ENCODE peak calls at places on chromosomes 2 and 18, in five cellular contexts. Y, X, P, Z and Q are unnamed samples.
A peak's percentile ranks its signal among the peaks of the same experiment; 100 is the strongest.

GRCh38 chr2:150011336-150011735 is 423.8 kb upstream of the MMADHC start:
- DNase-seq in Z (no peak), Y (no peak), X (no peak), P (no peak), Q (no peak)

GRCh38 chr2:218896501-218897393 is 16.1 kb downstream of the WNT10A start:
- DNase-seq in X (no peak), Y (no peak), P (peak; percentile 25), Z (no peak), Q (peak; percentile 84)

GRCh38 chr2:32355976-32356734 is 668 bp upstream of the BIRC6 start:
- DNase-seq in Z (no peak), X (no peak), P (no peak), Y (no peak), Q (no peak)

GRCh38 chr2:98691307-98691706 is 39.6 kb downstream of the MGAT4A start:
- DNase-seq in Y (no peak), P (no peak), X (no peak), Z (no peak), Q (no peak)

GRCh38 chr2:201135396-201135795 is 19.4 kb downstream of the CFLAR start:
- DNase-seq in Y (no peak), X (no peak), Z (no peak), P (no peak), Q (no peak)

GRCh38 chr18:46916551-46917107 is 678 bp downstream of the PIAS2 start:
- DNase-seq in P (peak; percentile 32), X (peak; percentile 14), Z (no peak), Y (no peak), Q (peak; percentile 60)

GRCh38 chr2:215868886-215869285 is 144.5 kb downstream of the MREG start:
- DNase-seq in Z (no peak), X (no peak), Y (no peak), P (no peak), Q (no peak)

GRCh38 chr18:48993586-48993985 is 42.8 kb upstream of the SMAD7 start:
- DNase-seq in P (no peak), X (no peak), Z (peak; percentile 14), Y (no peak), Q (no peak)

GRCh38 chr2:108593547-108594098 is 59.4 kb downstream of the LIMS1 start:
- DNase-seq in X (peak; percentile 40), P (no peak), Z (no peak), Y (no peak), Q (no peak)

GRCh38 chr2:24970483-24971299 is 1.1 kb downstream of the DNAJC27 start:
- DNase-seq in Z (no peak), Y (no peak), X (peak; percentile 35), P (peak; percentile 21), Q (no peak)

GRCh38 chr18:25726278-25726677 is 364.1 kb downstream of the SS18 start:
- DNase-seq in P (no peak), X (no peak), Y (no peak), Z (no peak), Q (no peak)

GRCh38 chr2:5392658-5393057 is 299.5 kb upstream of the SOX11 start:
- DNase-seq in X (no peak), Z (no peak), P (no peak), Y (no peak), Q (no peak)

GRCh38 chr2:180046776-180047175 is 39.7 kb upstream of the CWC22 start:
- DNase-seq in P (no peak), Z (no peak), X (no peak), Y (no peak), Q (no peak)

GRCh38 chr18:75201273-75201898 is 7.6 kb downstream of the PTGR3 start:
- DNase-seq in P (no peak), Y (no peak), Z (no peak), X (no peak), Q (no peak)

GRCh38 chr2:113157897-113158753 is 15.6 kb upstream of the PSD4 start:
- DNase-seq in Y (no peak), Z (no peak), X (peak; percentile 26), P (peak; percentile 37), Q (no peak)

GRCh38 chr2:217364224-217364623 is 504.4 kb upstream of the TNP1 start:
- DNase-seq in Z (no peak), Y (no peak), X (no peak), P (no peak), Q (no peak)

GRCh38 chr2:121134728-121135127 is 150.3 kb downstream of the TFCP2L1 start:
- DNase-seq in Z (no peak), Y (no peak), P (no peak), X (no peak), Q (no peak)

GRCh38 chr2:133821107-133821760 is 253.0 kb upstream of the NCKAP5 start:
- DNase-seq in P (no peak), X (no peak), Z (no peak), Y (no peak), Q (no peak)

GRCh38 chr2:50125230-50125629 is 906.7 kb downstream of the NRXN1 start:
- DNase-seq in Y (no peak), X (no peak), Z (no peak), P (no peak), Q (no peak)

GRCh38 chr2:227853765-227854271 is 17.6 kb upstream of the DAW1 start:
- DNase-seq in Z (no peak), X (no peak), Y (no peak), P (no peak), Q (no peak)

GRCh38 chr2:26738481-26738880 is 25.6 kb upstream of the SLC35F6 start:
- DNase-seq in Z (no peak), Y (no peak), X (no peak), P (no peak), Q (no peak)

DNA sequence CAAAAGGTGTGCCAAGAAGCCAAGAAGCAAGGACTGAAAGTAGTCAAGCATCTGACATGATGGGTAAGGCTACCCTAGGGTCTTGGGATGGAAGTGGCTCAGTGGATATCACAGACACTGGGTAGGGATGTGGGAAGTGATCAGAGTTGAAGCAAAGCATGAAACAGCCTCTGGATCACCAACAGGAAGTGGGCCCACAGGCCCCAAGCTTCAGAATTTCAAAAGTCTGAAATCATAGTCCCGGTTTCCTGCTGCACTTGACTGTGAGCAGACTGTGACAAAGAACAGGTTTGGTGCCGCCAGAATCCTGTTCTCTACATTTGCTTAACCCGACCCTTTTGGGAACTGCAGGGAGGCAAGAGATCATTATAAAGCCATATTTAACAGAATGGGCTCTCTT is 57.4 kb downstream of the SP100 start:
- DNase-seq in Z (no peak), X (no peak), Y (no peak), P (no peak), Q (no peak)
- H3K4me3 ChIP-seq in Z (no peak overlapping the region), X (no peak overlapping the region), Y (no peak overlapping the region), P (no peak overlapping the region), Q (no peak overlapping the region)

GRCh38 chr2:2026851-2027250 is 282.5 kb upstream of the PXDN start:
- DNase-seq in Z (no peak), X (no peak), P (no peak), Y (no peak), Q (no peak)
- H3K9me3 ChIP-seq in Z (no peaks in the 10 kb centered on the region), X (no peaks in the 10 kb centered on the region), P (no peaks in the 10 kb centered on the region), Y (no peaks in the 10 kb centered on the region), Q (no peaks in the 10 kb centered on the region)

DNA sequence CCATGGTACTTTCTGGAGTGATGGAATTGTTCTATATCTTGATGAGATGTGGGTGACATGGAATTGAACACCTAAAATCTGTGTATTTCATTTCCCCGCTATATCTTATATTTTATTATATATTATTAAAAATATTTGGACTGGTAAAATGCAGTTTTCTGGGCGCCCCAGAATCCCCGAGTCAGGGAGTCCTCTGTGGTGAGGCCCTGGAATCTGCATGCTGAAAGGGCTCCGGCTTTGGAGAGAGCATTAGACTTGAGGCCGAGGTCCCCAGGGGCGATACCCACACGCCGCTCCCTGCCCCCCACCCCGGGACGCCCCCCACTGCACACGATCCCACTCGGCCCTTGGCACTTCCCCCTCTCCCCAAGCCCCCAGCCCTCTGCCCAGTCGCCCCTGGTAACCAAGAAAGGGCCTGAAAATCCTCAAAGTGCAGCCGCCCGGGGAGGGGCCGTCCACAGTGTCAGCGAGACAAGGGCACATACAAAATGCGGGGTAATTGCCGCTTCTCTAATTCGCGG is 126.0 kb downstream of the ZFP36L2 start:
- DNase-seq in Y (no peak), Z (no peak), X (no peak), P (no peak), Q (no peak)
- H3K4me3 ChIP-seq in Y (no peak overlapping the region), Z (peak overlapping the region; percentile 26), X (no peak overlapping the region), P (peak overlapping the region; percentile 11), Q (no peak overlapping the region)

GRCh38 chr18:71707985-71708500 is 836.1 kb downstream of the CBLN2 start:
- DNase-seq in X (no peak), P (no peak), Z (no peak), Y (no peak), Q (no peak)

GRCh38 chr18:71707400-71707799 is 836.7 kb downstream of the CBLN2 start:
- DNase-seq in X (no peak), Z (no peak), P (no peak), Y (no peak), Q (no peak)
- H3K9me3 ChIP-seq in X (no peaks in the 10 kb centered on the region), Z (no peaks in the 10 kb centered on the region), P (no peaks in the 10 kb centered on the region), Y (no peaks in the 10 kb centered on the region), Q (no peaks in the 10 kb centered on the region)

GRCh38 chr2:236570081-236570979 is 705 bp downstream of the ACKR3 start:
- DNase-seq in Z (no peak), X (no peak), Y (no peak), P (no peak), Q (no peak)

GRCh38 chr2:236569593-236569973 is at the start of gene ACKR3:
- DNase-seq in P (peak; percentile 75), Y (peak; percentile 82), X (peak; percentile 76), Z (peak; percentile 82), Q (peak; percentile 42)

GRCh38 chr2:236572482-236572881 is 2.9 kb downstream of the ACKR3 start:
- DNase-seq in X (no peak), Z (no peak), Y (no peak), P (peak; percentile 38), Q (no peak)

GRCh38 chr2:236568922-236569592 is 568 bp upstream of the ACKR3 start:
- DNase-seq in Y (no peak), X (no peak), P (no peak), Z (no peak), Q (no peak)

GRCh38 chr2:236571161-236571560 is 1.5 kb downstream of the ACKR3 start:
- DNase-seq in P (no peak), Z (no peak), X (no peak), Y (no peak), Q (no peak)
- H3K4me3 ChIP-seq in P (peak overlapping the region; percentile 4), Z (peak overlapping the region; percentile 10), X (peak overlapping the region; percentile 43), Y (peak overlapping the region; percentile 20), Q (no peak overlapping the region)

GRCh38 chr2:240528406-240529040 is 29.3 kb downstream of the ANKMY1 start:
- DNase-seq in Y (no peak), Z (no peak), X (no peak), P (no peak), Q (no peak)
- H3K9me3 ChIP-seq in Y (no peaks in the 10 kb centered on the region), Z (no peaks in the 10 kb centered on the region), X (peaks cover 60% of the 10 kb centered on the region), P (no peaks in the 10 kb centered on the region), Q (peaks cover 41% of the 10 kb centered on the region)